ENCODE peak calls at places on chromosomes 11 and 22, in eight cellular contexts. R is PC-3, V is neural progenitor cell, F is MM.1S, S is hepatocyte, A is fibroblast of lung, Z is GM23338, N is K562. J is an unnamed sample. For H3K27me3, the result is how much of the 10 kb centered on the place peaks cover.

GRCh38 chr11:17014774-17015638 is 792 bp upstream of the PLEKHA7 start:
- DNase-seq in R (peak), V (peak), F (peak), S (peak), A (peak), Z (peak), N (peak), J (peak)

GRCh38 chr22:29890760-29891159 is 7.8 kb downstream of the MTMR3 start:
- DNase-seq in R (no peak), V (no peak), F (no peak), S (no peak), A (no peak), Z (no peak), N (no peak), J (no peak)

GRCh38 chr22:50529416-50530279 is at the start of gene TYMP:
- DNase-seq in R (peak), V (peak), F (no peak), S (peak), A (no peak), Z (peak), N (no peak), J (peak)

GRCh38 chr11:115267228-115267627 is 237.0 kb downstream of the CADM1 start:
- DNase-seq in R (no peak), V (no peak), F (no peak), S (no peak), A (no peak), Z (no peak), N (no peak), J (no peak)

GRCh38 chr11:75797796-75798195 is 17.2 kb upstream of the UVRAG start:
- DNase-seq in R (peak), V (no peak), F (no peak), S (no peak), A (no peak), Z (no peak), N (no peak), J (no peak)

GRCh38 chr11:36016709-36017108 is 72.8 kb downstream of the LDLRAD3 start:
- DNase-seq in R (no peak), V (no peak), F (no peak), S (no peak), A (no peak), Z (no peak), N (no peak), J (no peak)

GRCh38 chr22:37298748-37299495 is 16.6 kb downstream of the CYTH4 start:
- DNase-seq in R (no peak), V (no peak), F (no peak), S (no peak), A (no peak), Z (no peak), N (no peak), J (no peak)

GRCh38 chr11:110077866-110078325 is 15.3 kb upstream of the ZC3H12C start:
- DNase-seq in R (peak), V (no peak), F (no peak), S (peak), A (peak), Z (peak), N (no peak), J (peak)

GRCh38 chr22:42202048-42202447 is 68.4 kb downstream of the TCF20 start:
- DNase-seq in R (no peak), V (no peak), F (no peak), S (no peak), A (no peak), Z (no peak), N (no peak), J (no peak)

GRCh38 chr11:134862168-134862567 is 450.1 kb upstream of the B3GAT1 start:
- DNase-seq in R (no peak), V (no peak), F (no peak), S (no peak), A (no peak), Z (no peak), N (no peak), J (no peak)

GRCh38 chr11:123719452-123719851 is 22.0 kb downstream of the ZNF202 start:
- DNase-seq in R (peak), V (no peak), F (no peak), S (no peak), A (no peak), Z (no peak), N (no peak), J (no peak)

GRCh38 chr11:86138958-86139357 is 70.1 kb upstream of the PICALM start:
- DNase-seq in R (no peak), V (no peak), F (peak), S (no peak), A (no peak), Z (no peak), N (no peak), J (peak)

GRCh38 chr11:97269527-97269926 is 879.7 kb downstream of the JRKL start:
- DNase-seq in R (peak), V (peak), F (no peak), S (peak), A (no peak), Z (peak), N (no peak), J (no peak)

GRCh38 chr11:126079640-126080205 is 17.1 kb upstream of the CDON start:
- DNase-seq in R (peak), V (peak), F (no peak), S (peak), A (no peak), Z (peak), N (no peak), J (peak)

GRCh38 chr11:6755303-6755952 is 16.3 kb downstream of the OR2AG2 start:
- DNase-seq in R (peak), V (peak), F (peak), S (peak), A (peak), Z (peak), N (peak), J (no peak)

GRCh38 chr11:81007046-81007445 is 1566.2 kb upstream of the TENM4 start:
- DNase-seq in R (peak), V (no peak), F (peak), S (peak), A (peak), Z (no peak), N (no peak), J (peak)

GRCh38 chr22:38569972-38570840 is at the start of gene DMC1:
- DNase-seq in R (peak), V (peak), F (peak), S (peak), A (peak), Z (peak), N (peak), J (peak)

GRCh38 chr11:116111546-116111945 is 607.3 kb upstream of the CADM1 start:
- DNase-seq in R (no peak), V (no peak), F (no peak), S (no peak), A (no peak), Z (no peak), N (no peak), J (no peak)

GRCh38 chr11:124656759-124657627 is 16.5 kb downstream of the SIAE start:
- DNase-seq in R (no peak), V (peak), F (no peak), S (no peak), A (peak), Z (peak), N (no peak), J (no peak)

GRCh38 chr22:37483050-37483449 is 3.1 kb downstream of the MFNG start:
- DNase-seq in R (no peak), V (no peak), F (no peak), S (no peak), A (no peak), Z (no peak), N (no peak), J (no peak)

GRCh38 chr11:73288873-73289707 is 17.0 kb downstream of the P2RY6 start:
- DNase-seq in R (peak), V (peak), F (peak), S (peak), A (peak), Z (peak), N (peak), J (peak)

GRCh38 chr22:50190182-50190951 is 4.7 kb downstream of the TRABD start:
- DNase-seq in R (peak), V (peak), F (peak), S (peak), A (peak), Z (peak), N (peak), J (peak)

GRCh38 chr11:16825968-16826367 is 87.5 kb downstream of the C11orf58 start:
- DNase-seq in R (peak), V (no peak), F (no peak), S (no peak), A (no peak), Z (no peak), N (no peak), J (no peak)

GRCh38 chr22:33923033-33923432 is 2.8 kb upstream of the LARGE1 start:
- DNase-seq in R (no peak), V (no peak), F (no peak), S (no peak), A (no peak), Z (no peak), N (no peak), J (no peak)

GRCh38 chr22:30015846-30016245 is 64.4 kb upstream of the HORMAD2 start:
- DNase-seq in R (peak), V (no peak), F (no peak), S (no peak), A (peak), Z (no peak), N (no peak), J (no peak)

DNA sequence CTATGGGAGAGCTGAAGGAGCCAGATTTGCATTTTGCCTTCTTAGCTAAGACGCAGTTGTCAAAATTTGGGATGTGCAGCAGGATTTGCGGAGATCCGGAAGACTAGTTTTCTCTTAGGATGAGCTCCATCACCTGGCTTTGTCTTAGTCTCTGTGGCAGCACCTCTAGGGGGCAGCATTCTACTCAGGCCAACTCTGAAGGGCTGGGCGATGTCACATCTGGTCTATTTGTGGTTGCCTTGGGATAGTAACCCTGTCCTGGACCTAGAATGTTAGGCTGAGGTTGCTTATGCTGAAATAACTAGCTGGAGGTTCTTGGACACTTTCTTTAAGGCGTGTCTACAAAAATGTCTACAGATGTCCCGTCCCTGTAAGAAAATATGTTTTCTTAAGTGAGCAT is 116.2 kb downstream of the FAT3 start:
- DNase-seq in R (peak), V (peak), F (no peak), S (peak), A (peak), Z (peak), N (peak), J (no peak)
- H3K27me3 ChIP-seq in R (under half), V (under half), F (under half), S (under half), A (under half), Z (under half), N (under half), J (under half)

GRCh38 chr11:14409891-14410290 is 50.9 kb upstream of the RRAS2 start:
- DNase-seq in R (peak), V (no peak), F (no peak), S (no peak), A (no peak), Z (no peak), N (no peak), J (peak)
- TF ChIP-seq EZH2 in R (no peak), V (no peak), F (no peak), S (no peak), A (no peak), Z (no peak), N (no peak), J (no peak)

GRCh38 chr11:130738618-130739017 is 177.7 kb downstream of the SNX19 start:
- DNase-seq in R (peak), V (no peak), F (no peak), S (no peak), A (peak), Z (no peak), N (no peak), J (no peak)

GRCh38 chr11:130740819-130741218 is 175.5 kb downstream of the SNX19 start:
- DNase-seq in R (no peak), V (no peak), F (no peak), S (no peak), A (peak), Z (no peak), N (no peak), J (peak)

GRCh38 chr11:130732476-130732875 is 183.8 kb downstream of the SNX19 start:
- DNase-seq in R (no peak), V (no peak), F (no peak), S (no peak), A (no peak), Z (no peak), N (no peak), J (no peak)

GRCh38 chr11:130737866-130738431 is 178.3 kb downstream of the SNX19 start:
- DNase-seq in R (peak), V (no peak), F (no peak), S (peak), A (peak), Z (no peak), N (no peak), J (no peak)

GRCh38 chr11:130737041-130737830 is 179.0 kb downstream of the SNX19 start:
- DNase-seq in R (no peak), V (no peak), F (no peak), S (no peak), A (no peak), Z (no peak), N (no peak), J (peak)
- TF ChIP-seq CTCF in R (no peak), V (no peak), F (no peak), S (no peak), A (no peak), Z (no peak), N (no peak), J (no peak)

DNA sequence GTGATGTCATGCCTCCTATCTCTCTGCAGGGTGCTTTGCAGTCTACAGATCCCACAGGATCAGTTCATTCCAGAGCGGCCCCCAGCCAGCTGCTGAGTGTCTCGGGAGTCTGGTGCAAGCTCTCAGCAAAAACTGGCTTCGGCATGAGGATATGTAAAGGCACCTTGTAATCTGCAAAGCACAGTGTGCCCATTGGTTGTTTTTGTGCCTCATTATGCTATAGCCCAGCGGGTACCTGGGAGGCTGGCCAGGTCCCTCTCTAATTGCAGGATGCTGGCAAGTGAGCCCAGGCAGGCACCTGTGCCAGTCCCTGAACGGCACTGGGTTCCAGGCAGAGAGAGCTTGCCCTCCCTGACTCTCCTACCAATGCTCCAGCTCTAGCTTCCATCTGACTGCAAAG is 128.7 kb downstream of the DSCAML1 start:
- DNase-seq in R (no peak), V (no peak), F (no peak), S (no peak), A (no peak), Z (no peak), N (no peak), J (no peak)
- H3K27me3 ChIP-seq in R (half or more), V (half or more), F (half or more), S (under half), A (under half), Z (under half), N (under half), J (half or more)

DNA sequence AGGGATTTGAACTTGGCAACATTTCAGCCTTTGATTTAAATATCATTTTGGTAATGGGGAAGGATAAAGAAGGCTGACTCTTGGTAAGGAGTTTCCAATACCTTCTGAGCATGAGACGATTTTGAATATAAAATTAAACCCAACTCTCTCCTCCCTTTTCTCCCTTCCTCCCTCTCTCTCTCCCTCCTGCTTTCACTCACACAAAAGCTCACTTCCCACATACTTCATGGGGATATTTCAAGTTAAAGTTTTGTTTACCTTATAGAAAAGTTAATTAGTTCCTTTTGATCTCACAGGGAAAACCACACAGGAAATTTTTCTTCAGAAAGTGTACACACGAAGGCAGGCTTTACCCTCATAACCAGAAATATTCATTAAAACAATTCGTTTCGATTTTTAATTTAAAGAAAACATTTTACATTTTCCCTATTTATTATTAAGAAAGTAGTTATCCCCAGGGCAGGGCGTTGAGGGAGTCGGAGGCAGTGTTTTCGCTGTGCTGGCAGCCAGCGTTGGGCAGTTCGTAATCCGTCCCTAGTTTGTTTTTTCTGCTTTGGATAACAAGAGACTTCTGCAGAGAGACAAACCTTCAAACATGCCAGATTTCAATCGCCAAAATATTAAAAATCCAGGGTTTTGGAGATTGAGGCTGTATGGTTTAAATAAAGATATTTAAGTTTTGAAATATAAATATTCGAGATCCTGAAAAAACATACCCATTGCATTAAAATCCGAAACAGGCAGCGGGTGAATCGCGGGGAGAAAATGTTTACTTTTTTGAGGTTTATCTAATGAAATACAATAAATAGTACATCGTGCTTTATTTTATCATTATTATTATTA is 25.3 kb upstream of the ALX4 start:
- DNase-seq in R (no peak), V (peak), F (no peak), S (no peak), A (no peak), Z (no peak), N (no peak), J (no peak)
- TF ChIP-seq EZH2 in R (peak), V (peak), F (no peak), S (no peak), A (no peak), Z (no peak), N (no peak), J (no peak)

GRCh38 chr11:15199693-15200092 is 85.0 kb downstream of the INSC start:
- DNase-seq in R (peak), V (no peak), F (no peak), S (no peak), A (no peak), Z (no peak), N (no peak), J (peak)

GRCh38 chr11:15201586-15201985 is 86.9 kb downstream of the INSC start:
- DNase-seq in R (no peak), V (no peak), F (no peak), S (no peak), A (no peak), Z (no peak), N (no peak), J (no peak)

GRCh38 chr11:15204766-15205165 is 90.0 kb downstream of the INSC start:
- DNase-seq in R (no peak), V (no peak), F (no peak), S (no peak), A (no peak), Z (no peak), N (no peak), J (no peak)

GRCh38 chr11:15200696-15201095 is 86.0 kb downstream of the INSC start:
- DNase-seq in R (no peak), V (no peak), F (no peak), S (no peak), A (no peak), Z (no peak), N (no peak), J (no peak)

DNA sequence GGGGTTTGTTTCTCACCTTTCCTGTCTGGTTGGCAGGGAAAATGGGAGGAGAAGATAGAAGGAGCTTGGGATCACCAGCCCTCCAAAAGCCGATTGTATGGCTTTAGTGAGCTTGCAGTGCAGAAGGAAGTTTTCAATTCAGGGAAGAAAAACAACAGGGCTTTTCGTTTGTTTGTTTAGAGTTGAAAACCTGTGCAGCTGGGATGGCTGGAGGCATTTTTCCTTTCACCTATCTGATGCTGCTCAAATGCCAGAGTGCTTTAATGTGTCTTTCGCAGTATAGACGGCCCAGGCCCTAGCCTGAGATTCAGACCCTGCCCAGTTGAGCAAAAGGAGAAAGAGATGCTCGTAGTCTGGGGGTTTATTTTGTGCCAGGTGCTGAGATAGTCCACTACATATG is 87.9 kb downstream of the INSC start:
- DNase-seq in R (no peak), V (no peak), F (no peak), S (no peak), A (no peak), Z (no peak), N (no peak), J (no peak)
- TF ChIP-seq CTCF in R (no peak), V (no peak), F (no peak), S (no peak), A (no peak), Z (no peak), N (no peak), J (no peak)

DNA sequence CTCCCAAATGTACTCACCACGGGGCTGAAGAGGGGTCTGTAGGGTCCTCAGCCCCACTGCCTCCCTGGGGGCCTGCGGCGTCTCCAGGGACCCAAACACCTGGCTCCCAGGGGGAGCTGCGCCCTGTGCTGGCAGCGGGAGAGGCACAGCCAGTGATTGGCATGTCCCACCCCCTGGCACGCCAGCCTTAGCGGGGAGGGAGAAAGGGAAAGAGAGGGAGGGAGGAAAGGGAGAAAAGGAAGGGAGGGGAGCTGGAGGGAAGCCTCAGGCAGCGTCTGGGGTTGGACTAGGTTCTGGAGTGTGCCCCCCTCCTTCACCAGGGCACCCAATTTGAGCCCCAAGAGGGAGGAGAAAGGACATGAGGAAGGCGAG is at the start of gene CHRM1:
- DNase-seq in R (peak), V (no peak), F (no peak), S (no peak), A (no peak), Z (no peak), N (no peak), J (peak)
- H3K27me3 ChIP-seq in R (under half), V (under half), F (half or more), S (under half), A (under half), Z (half or more), N (under half), J (half or more)

GRCh38 chr11:27699242-27699925 is 871 bp downstream of the BDNF start:
- DNase-seq in R (peak), V (peak), F (no peak), S (peak), A (peak), Z (peak), N (no peak), J (peak)
- TF ChIP-seq EZH2 in R (no peak), V (peak), F (no peak), S (no peak), A (no peak), Z (peak), N (no peak), J (no peak)